ENCODE peak calls at places on chromosomes 11 and 22, in six cellular contexts. L is globus pallidus; H is upper lobe of right lung; V is endothelial cell; C is iPS DF 6.9; I is stimulated activated CD4-positive, alpha-beta T cell treated with anti-CD3 and anti-CD28 coated beads, Interleukin-4, amount 100 ng/mL, for 1 hour. G is an unnamed sample.

GRCh38 chr11:117473692-117474091 is 146.0 kb downstream of the CEP164 start:
- DNase-seq in L (no peak), I (no peak), H (no peak), V (no peak), C (no peak), G (peak)

GRCh38 chr22:33579448-33580093 is 340.7 kb downstream of the LARGE1 start:
- DNase-seq in L (peak), H (no peak), V (peak), C (peak), I (peak), G (peak)

GRCh38 chr22:43168416-43169309 is 17.3 kb downstream of the TSPO start:
- DNase-seq in V (no peak), C (no peak), L (no peak), I (no peak), H (peak), G (no peak)

GRCh38 chr11:36311926-36312592 is 16.0 kb downstream of the PRR5L start:
- DNase-seq in C (no peak), I (no peak), V (no peak), H (no peak), L (no peak), G (peak)

GRCh38 chr22:43566021-43566420 is 154.2 kb downstream of the MPPED1 start:
- DNase-seq in L (no peak), C (no peak), I (no peak), V (no peak), H (no peak), G (no peak)

GRCh38 chr11:2293396-2294339 is 8.1 kb downstream of the C11orf21 start:
- DNase-seq in H (peak), I (no peak), V (peak), L (no peak), C (no peak), G (no peak)

GRCh38 chr22:45511847-45512261 is 9.2 kb downstream of the FBLN1 start:
- DNase-seq in I (no peak), V (no peak), H (no peak), L (no peak), C (no peak), G (no peak)

GRCh38 chr11:69425444-69425843 is 56.0 kb upstream of the LINC01488 start:
- DNase-seq in C (no peak), L (no peak), H (no peak), V (no peak), I (no peak), G (no peak)

GRCh38 chr11:72007587-72007986 is 8.9 kb downstream of the IL18BP start:
- DNase-seq in C (no peak), L (no peak), V (no peak), I (no peak), H (no peak), G (no peak)

GRCh38 chr11:88594274-88594950 is 256.9 kb upstream of the CTSC start:
- DNase-seq in C (no peak), I (no peak), H (no peak), V (no peak), L (no peak), G (no peak)

GRCh38 chr11:69823641-69824285 is 4.5 kb upstream of the FGF3 start:
- DNase-seq in I (no peak), V (no peak), L (no peak), C (no peak), H (no peak), G (peak)

GRCh38 chr11:2793781-2794418 is 91.7 kb downstream of the CDKN1C start:
- DNase-seq in H (peak), V (no peak), I (no peak), C (no peak), L (no peak), G (no peak)

GRCh38 chr11:9639099-9639498 is 24.8 kb upstream of the SWAP70 start:
- DNase-seq in V (no peak), I (no peak), L (no peak), C (no peak), H (no peak), G (no peak)

GRCh38 chr11:705646-706438 is at the start of gene EPS8L2:
- DNase-seq in V (no peak), I (peak), C (no peak), L (no peak), H (peak), G (no peak)

GRCh38 chr11:121479839-121480238 is 27.1 kb upstream of the SORL1-AS1 start:
- DNase-seq in V (no peak), H (no peak), C (no peak), L (no peak), I (no peak), G (no peak)

GRCh38 chr22:39278040-39278439 is 33.3 kb upstream of the PDGFB start:
- DNase-seq in C (no peak), V (no peak), I (no peak), H (no peak), L (no peak), G (no peak)

GRCh38 chr11:18243783-18244362 is 4.6 kb downstream of the SAA2 start:
- DNase-seq in C (peak), H (no peak), I (peak), L (peak), V (peak), G (peak)

GRCh38 chr22:43802897-43803495 is 9.1 kb downstream of the EFCAB6 start:
- DNase-seq in L (no peak), H (no peak), I (no peak), V (no peak), C (no peak), G (no peak)

GRCh38 chr11:199004-199581 is 6.2 kb downstream of the SCGB1C1 start:
- DNase-seq in H (peak), I (no peak), C (no peak), V (no peak), L (no peak), G (no peak)

GRCh38 chr11:88327462-88328143 is 9.9 kb downstream of the CTSC start:
- DNase-seq in L (no peak), H (no peak), V (no peak), C (no peak), I (no peak), G (no peak)

GRCh38 chr22:25736378-25737011 is 5.5 kb upstream of the MYO18B start:
- DNase-seq in V (no peak), L (no peak), H (no peak), I (no peak), C (no peak), G (no peak)

GRCh38 chr11:73760680-73761402 is at the start of gene RAB6A:
- DNase-seq in H (peak), L (peak), V (peak), I (peak), C (peak), G (peak)

GRCh38 chr11:46914363-46914762 is 4.0 kb downstream of the LRP4 start:
- DNase-seq in H (no peak), L (no peak), C (no peak), V (no peak), I (no peak), G (no peak)

GRCh38 chr11:70456921-70457532 is 58.7 kb downstream of the CTTN start:
- DNase-seq in L (peak), I (no peak), C (no peak), V (no peak), H (peak), G (peak)

GRCh38 chr11:97996762-97997161 is 1024.0 kb upstream of the CNTN5 start:
- DNase-seq in C (no peak), H (no peak), I (no peak), V (no peak), L (no peak), G (no peak)

GRCh38 chr11:106021181-106021966 is 666 bp downstream of the MSANTD4 start:
- DNase-seq in H (no peak), L (no peak), C (no peak), I (no peak), V (no peak), G (no peak)

GRCh38 chr11:129596361-129596760 is 219.3 kb upstream of the TMEM45B start:
- DNase-seq in L (no peak), V (no peak), C (no peak), I (no peak), H (no peak), G (no peak)

GRCh38 chr11:27158763-27159679 is 118.4 kb downstream of the BBOX1 start:
- DNase-seq in I (no peak), L (peak), C (peak), H (no peak), V (peak), G (peak)

GRCh38 chr11:72475359-72475758 is 41.0 kb upstream of the CLPB start:
- DNase-seq in I (no peak), C (no peak), L (no peak), V (no peak), H (no peak), G (no peak)

GRCh38 chr11:13972958-13973357 is 10.4 kb downstream of the SPON1 start:
- DNase-seq in L (no peak), H (no peak), V (no peak), I (no peak), C (no peak), G (no peak)

GRCh38 chr11:77118971-77119370 is 9.1 kb upstream of the MYO7A start:
- DNase-seq in H (no peak), I (no peak), C (no peak), V (no peak), L (no peak), G (no peak)

GRCh38 chr11:34052036-34052607 is 591 bp downstream of the CAPRIN1 start:
- DNase-seq in I (peak), L (peak), V (peak), C (no peak), H (peak), G (peak)

GRCh38 chr11:62804310-62805043 is 763 bp downstream of the NXF1 start:
- DNase-seq in V (no peak), L (peak), C (no peak), I (no peak), H (no peak), G (no peak)

GRCh38 chr11:128796275-128796674 is 70.8 kb downstream of the KCNJ1 start:
- DNase-seq in I (no peak), V (no peak), L (no peak), C (no peak), H (no peak), G (no peak)

GRCh38 chr11:65853249-65853979 is 4.6 kb downstream of the CFL1 start:
- DNase-seq in H (peak), I (no peak), L (no peak), C (no peak), V (no peak), G (no peak)

GRCh38 chr11:116224154-116224888 is 548.5 kb downstream of the BUD13 start:
- DNase-seq in L (peak), V (peak), I (peak), C (peak), H (no peak), G (peak)

GRCh38 chr22:27100789-27101188 is 443.4 kb downstream of the MIAT start:
- DNase-seq in L (no peak), C (no peak), H (no peak), I (no peak), V (peak), G (peak)

GRCh38 chr22:43210631-43211515 is 23.9 kb upstream of the TTLL12 start:
- DNase-seq in L (no peak), I (no peak), V (no peak), H (no peak), C (no peak), G (no peak)